ENCODE peak calls at places on chromosomes 7 and 10, in eight cellular contexts. O is CD8-positive, alpha-beta memory T cell; Y is AG09309; E is neural crest cell; T is substantia nigra; G is mucosa of gallbladder; V is sciatic nerve; F is islet precursor cell. D is an unnamed sample.

GRCh38 chr10:92619368-92619767 is 26.4 kb downstream of the KIF11 start:
- DNase-seq in E (no peak), V (no peak), T (no peak), G (no peak), Y (no peak), F (no peak), O (no peak), D (no peak)

GRCh38 chr7:143892527-143893300 is 9.3 kb downstream of the TCAF1 start:
- DNase-seq in V (no peak), E (no peak), Y (no peak), O (peak; percentile 45), T (no peak), F (no peak), G (no peak), D (no peak)

GRCh38 chr7:17333227-17333626 is 34.8 kb downstream of the AHR start:
- DNase-seq in Y (no peak), O (no peak), F (no peak), T (no peak), V (no peak), G (no peak), E (no peak), D (no peak)

GRCh38 chr10:76453328-76453727 is 1021.9 kb downstream of the LRMDA start:
- DNase-seq in F (no peak), E (no peak), G (no peak), T (no peak), O (no peak), V (no peak), Y (no peak), D (no peak)

GRCh38 chr10:110827410-110827809 is 44.3 kb upstream of the PDCD4 start:
- DNase-seq in F (no peak), T (no peak), G (no peak), Y (peak; percentile 27), O (no peak), V (no peak), E (no peak), D (no peak)

GRCh38 chr10:97365761-97366351 is 31.3 kb upstream of the FRAT2 start:
- DNase-seq in T (no peak), O (no peak), G (no peak), Y (no peak), F (no peak), V (no peak), E (no peak), D (no peak)

GRCh38 chr10:103651783-103652476 is 158.4 kb downstream of the NEURL1 start:
- DNase-seq in G (no peak), E (no peak), Y (no peak), O (no peak), T (peak; percentile 40), F (no peak), V (no peak), D (no peak)

GRCh38 chr10:132689721-132690360 is 96.1 kb downstream of the NKX6-2 start:
- DNase-seq in F (peak; percentile 47), E (no peak), V (peak; percentile 36), Y (no peak), G (no peak), O (peak; percentile 25), T (no peak), D (no peak)

GRCh38 chr7:151592868-151593486 is 73.3 kb upstream of the RHEB start:
- DNase-seq in O (no peak), Y (peak; percentile 91), F (no peak), E (no peak), V (no peak), G (no peak), T (no peak), D (no peak)

GRCh38 chr7:152674860-152675760 is 831 bp downstream of the XRCC2 start:
- DNase-seq in Y (no peak), E (peak; percentile 9), O (peak; percentile 45), F (peak; percentile 56), T (no peak), V (no peak), G (no peak), D (no peak)

GRCh38 chr7:42843209-42843800 is 68.6 kb downstream of the C7orf25 start:
- DNase-seq in O (no peak), V (no peak), T (peak; percentile 20), F (peak; percentile 75), E (peak; percentile 42), G (peak; percentile 24), Y (no peak), D (peak; percentile 34)

GRCh38 chr7:36036590-36036989 is 116.5 kb upstream of the EEPD1 start:
- DNase-seq in F (peak; percentile 63), O (no peak), E (no peak), Y (no peak), V (no peak), G (peak; percentile 37), T (no peak), D (no peak)

GRCh38 chr7:27933691-27934565 is 194.0 kb downstream of the TAX1BP1 start:
- DNase-seq in T (no peak), V (no peak), E (no peak), O (no peak), Y (peak; percentile 48), G (no peak), F (no peak), D (no peak)

GRCh38 chr10:97771913-97772823 is at the start of gene SFRP5:
- DNase-seq in O (no peak), V (no peak), E (no peak), Y (no peak), T (no peak), G (peak; percentile 76), F (no peak), D (peak; percentile 75)

GRCh38 chr7:149289856-149290255 is 27.9 kb downstream of the ZNF783 start:
- DNase-seq in F (no peak), Y (no peak), E (no peak), T (no peak), V (no peak), O (no peak), G (no peak), D (no peak)

GRCh38 chr10:130729876-130730275 is 581.6 kb downstream of the TCERG1L start:
- DNase-seq in T (no peak), G (no peak), V (no peak), E (no peak), Y (no peak), O (no peak), F (peak; percentile 16), D (no peak)

GRCh38 chr10:111522141-111522540 is 445.3 kb downstream of the ADRA2A start:
- DNase-seq in T (no peak), V (no peak), F (no peak), G (no peak), E (no peak), O (no peak), Y (no peak), D (no peak)

GRCh38 chr10:73376679-73377078 is 18.0 kb upstream of the CFAP70 start:
- DNase-seq in G (no peak), Y (no peak), F (no peak), V (no peak), O (no peak), T (no peak), E (no peak), D (no peak)

GRCh38 chr10:97861924-97862323 is 12.3 kb downstream of the GOLGA7B start:
- DNase-seq in F (no peak), Y (no peak), V (no peak), G (peak; percentile 54), T (no peak), E (no peak), O (no peak), D (no peak)

GRCh38 chr7:5679741-5680473 is 101.6 kb downstream of the RNF216 start:
- DNase-seq in O (no peak), F (no peak), G (no peak), V (no peak), T (peak; percentile 48), Y (no peak), E (no peak), D (no peak)

GRCh38 chr10:105181616-105182015 is 540.5 kb downstream of the SORCS3 start:
- DNase-seq in F (no peak), T (no peak), E (no peak), Y (no peak), G (no peak), O (no peak), V (no peak), D (no peak)

GRCh38 chr10:14385591-14386201 is 55.0 kb upstream of the FRMD4A start:
- DNase-seq in Y (no peak), E (no peak), F (no peak), T (no peak), G (no peak), V (no peak), O (no peak), D (no peak)

D was measured in body of pancreas.